ENCODE peak calls at places on chromosome 2, in nine cellular contexts. V is GM23338, L is K562, F is endothelial cell of umbilical vein, U is prostate gland, T is HCT116, D is upper lobe of left lung, J is sigmoid colon, S is breast epithelium. B is an unnamed sample.

GRCh38 chr2:147356157-147356556 is 488.7 kb upstream of the ACVR2A start:
- DNase-seq in V (no peak), L (no peak), F (no peak), U (no peak), T (no peak), D (no peak), J (no peak), S (no peak), B (no peak)

GRCh38 chr2:70686577-70687460 is 81.2 kb downstream of the ADD2 start:
- DNase-seq in V (peak; percentile 89), L (peak; percentile 94), F (no peak), U (no peak), T (peak; percentile 48), D (no peak), J (peak; percentile 38), S (no peak), B (peak; percentile 69)

GRCh38 chr2:134233733-134234135 is 20.1 kb upstream of the MGAT5 start:
- DNase-seq in V (no peak), L (no peak), F (no peak), U (no peak), T (no peak), D (no peak), J (no peak), S (no peak), B (no peak)

GRCh38 chr2:230797515-230798495 is 66.9 kb upstream of the ITM2C start:
- DNase-seq in V (no peak), L (peak; percentile 11), F (no peak), U (no peak), T (no peak), D (peak; percentile 47), J (no peak), S (no peak), B (no peak)

GRCh38 chr2:102397167-102397566 is 25.8 kb upstream of the IL18RAP start:
- DNase-seq in V (peak; percentile 30), L (no peak), F (no peak), U (no peak), T (no peak), D (no peak), J (no peak), S (no peak), B (no peak)

GRCh38 chr2:47655563-47655880 is 127.4 kb upstream of the MSH6 start:
- DNase-seq in V (no peak), L (no peak), F (no peak), U (no peak), T (no peak), D (no peak), J (no peak), S (no peak), B (no peak)

GRCh38 chr2:161576421-161576820 is 47.8 kb upstream of the SLC4A10 start:
- DNase-seq in V (peak; percentile 90), L (peak; percentile 24), F (no peak), U (no peak), T (peak; percentile 24), D (no peak), J (no peak), S (no peak), B (no peak)

GRCh38 chr2:38190542-38191218 is 114.7 kb upstream of the CYP1B1 start:
- DNase-seq in V (no peak), L (no peak), F (no peak), U (no peak), T (no peak), D (no peak), J (no peak), S (no peak), B (no peak)

GRCh38 chr2:227805578-227805977 is 8.1 kb upstream of the CCL20 start:
- DNase-seq in V (no peak), L (no peak), F (no peak), U (no peak), T (no peak), D (peak; percentile 52), J (no peak), S (no peak), B (no peak)

GRCh38 chr2:198309673-198310280 is 505.4 kb downstream of the PLCL1 start:
- DNase-seq in V (peak; percentile 74), L (peak; percentile 54), F (peak; percentile 61), U (no peak), T (peak; percentile 37), D (no peak), J (no peak), S (peak; percentile 23), B (no peak)

GRCh38 chr2:96386470-96386869 is 50.9 kb downstream of the NCAPH start:
- DNase-seq in V (peak; percentile 16), L (no peak), F (no peak), U (no peak), T (no peak), D (no peak), J (no peak), S (no peak), B (no peak)

GRCh38 chr2:20595439-20596192 is 55.3 kb downstream of the HS1BP3 start:
- DNase-seq in V (no peak), L (peak; percentile 59), F (peak; percentile 65), U (no peak), T (no peak), D (peak; percentile 66), J (peak; percentile 68), S (no peak), B (peak; percentile 64)

GRCh38 chr2:222708274-222708710 is 36.8 kb downstream of the MOGAT1 start:
- DNase-seq in V (peak; percentile 83), L (peak; percentile 35), F (peak; percentile 75), U (peak; percentile 63), T (peak; percentile 64), D (peak; percentile 85), J (peak; percentile 87), S (peak; percentile 63), B (peak; percentile 85)
- TF ChIP-seq POLR2AphosphoS5 in V (no peak), L (no peak), F (no peak), U (peak; percentile 39), T (no peak), D (no peak), J (no peak), S (peak; percentile 36), B (no peak)

DNA sequence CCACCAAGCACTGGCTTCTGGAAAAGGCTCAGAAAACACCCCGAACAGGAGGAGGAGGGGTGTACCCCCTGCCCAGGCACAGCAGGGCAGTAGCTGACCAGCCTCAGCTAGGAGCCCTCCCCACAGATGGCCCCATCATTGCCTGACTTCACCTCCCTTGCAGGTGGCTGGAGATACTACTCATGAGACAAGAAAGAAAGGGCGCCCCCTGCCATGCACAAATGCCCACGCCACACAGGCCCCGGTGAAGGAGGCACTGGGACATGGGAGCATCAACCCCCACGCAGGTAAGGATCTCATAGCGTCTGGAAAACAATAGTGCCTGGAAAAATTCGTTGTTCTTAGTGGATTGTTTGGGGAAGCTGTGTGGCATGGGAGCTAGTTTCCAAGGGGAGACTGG is 240.6 kb downstream of the TFCP2L1 start:
- DNase-seq in V (peak; percentile 61), L (peak; percentile 27), F (no peak), U (no peak), T (no peak), D (no peak), J (no peak), S (no peak), B (peak; percentile 72)
- TF ChIP-seq CTCF in V (peak; percentile 68), L (peak; percentile 38), F (peak; percentile 16), U (no peak), T (peak; percentile 41), D (no peak), J (no peak), S (no peak), B (no peak)

DNA sequence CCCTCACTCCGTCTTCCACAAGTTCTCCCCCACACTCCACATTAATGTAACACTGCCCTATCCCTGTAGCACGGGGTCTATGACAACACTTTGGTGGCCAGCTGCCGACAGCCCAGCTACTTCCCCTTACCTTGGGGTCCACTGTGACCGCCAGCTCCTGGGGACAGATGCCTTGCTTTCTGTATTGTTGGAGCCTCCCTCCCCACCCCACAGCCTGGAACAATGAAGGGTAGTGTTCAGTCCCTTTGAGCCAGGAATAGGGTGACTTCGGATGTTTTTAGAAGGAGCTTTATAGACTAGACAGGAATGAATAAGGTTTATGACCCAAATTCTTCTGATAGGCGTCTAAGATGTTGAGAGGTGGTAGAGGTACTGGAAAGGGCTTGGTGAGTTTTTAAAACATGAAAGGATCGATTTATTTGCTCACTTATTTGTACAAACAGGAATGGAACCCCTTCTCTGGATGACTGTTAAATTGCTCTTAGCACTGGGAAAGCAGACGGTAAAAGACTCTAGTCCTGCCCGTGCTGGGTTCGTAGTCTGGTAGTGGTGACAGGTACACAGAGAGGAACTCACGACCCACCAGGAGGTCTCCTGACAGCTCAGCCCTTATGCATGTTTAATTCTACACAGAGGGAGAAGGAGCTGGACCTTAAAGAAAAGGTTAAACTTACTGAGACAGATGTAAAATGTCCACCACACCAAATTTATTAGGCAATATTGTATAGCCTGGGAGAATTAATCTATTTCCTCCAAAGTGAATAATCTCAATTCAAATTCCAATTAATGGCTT is 90.9 kb downstream of the MYCN start:
- DNase-seq in V (no peak), L (no peak), F (no peak), U (no peak), T (no peak), D (no peak), J (no peak), S (no peak), B (no peak)
- TF ChIP-seq POLR2AphosphoS5 in V (no peak), L (no peak), F (no peak), U (no peak), T (no peak), D (no peak), J (no peak), S (no peak), B (no peak)

GRCh38 chr2:234403074-234403473 is 93.8 kb downstream of the ARL4C start:
- DNase-seq in V (no peak), L (no peak), F (no peak), U (no peak), T (no peak), D (peak; percentile 26), J (no peak), S (no peak), B (no peak)
- TF ChIP-seq CTCF in V (no peak), L (no peak), F (no peak), U (no peak), T (no peak), D (no peak), J (no peak), S (no peak), B (no peak)

GRCh38 chr2:5125017-5125730 is 567.0 kb upstream of the SOX11 start:
- DNase-seq in V (peak; percentile 44), L (no peak), F (no peak), U (no peak), T (no peak), D (no peak), J (no peak), S (no peak), B (no peak)

GRCh38 chr2:5121677-5122076 is 570.5 kb upstream of the SOX11 start:
- DNase-seq in V (peak; percentile 23), L (no peak), F (no peak), U (no peak), T (no peak), D (no peak), J (no peak), S (no peak), B (no peak)

GRCh38 chr2:5121106-5121505 is 571.1 kb upstream of the SOX11 start:
- DNase-seq in V (no peak), L (no peak), F (no peak), U (no peak), T (no peak), D (no peak), J (no peak), S (no peak), B (no peak)

GRCh38 chr2:5123597-5124196 is 568.5 kb upstream of the SOX11 start:
- DNase-seq in V (no peak), L (no peak), F (no peak), U (no peak), T (no peak), D (no peak), J (no peak), S (no peak), B (no peak)
- TF ChIP-seq POLR2AphosphoS5 in V (no peak), L (no peak), F (no peak), U (no peak), T (no peak), D (no peak), J (no peak), S (no peak), B (no peak)

GRCh38 chr2:203453858-203454451 is 81.1 kb downstream of the RAPH1 start:
- DNase-seq in V (peak; percentile 57), L (peak; percentile 43), F (peak; percentile 67), U (no peak), T (peak; percentile 45), D (no peak), J (no peak), S (no peak), B (no peak)
- TF ChIP-seq CTCF in V (peak; percentile 74), L (peak; percentile 73), F (peak; percentile 58), U (peak; percentile 54), T (peak; percentile 65), D (peak; percentile 53), J (peak; percentile 66), S (peak; percentile 58), B (peak; percentile 68)

B was measured in suprapubic skin.